ENCODE peak calls at places on chromosomes 12 and 14, in four cellular contexts. C is stimulated activated effector memory CD8-positive, alpha-beta T cell treated with anti-CD3 and anti-CD28 coated beads, Interleukin-12 subunit alpha, Interleukin-12 subunit beta, amount 100 ng/mL, for 72 hours; V is NCI-H460; M is prostate gland. X is an unnamed sample.

GRCh38 chr12:113418213-113418879 is 3.8 kb upstream of the SDSL start:
- DNase-seq in C (no peak), V (no peak), M (no peak), X (peak; percentile 66)

GRCh38 chr12:128980623-128981022 is 127.3 kb downstream of the GLT1D1 start:
- DNase-seq in C (no peak), M (no peak), V (no peak), X (no peak)

GRCh38 chr12:93229494-93230310 is 148.0 kb upstream of the NUDT4 start:
- DNase-seq in V (peak; percentile 94), M (no peak), C (no peak), X (no peak)

GRCh38 chr12:46825526-46826414 is at the start of gene SLC38A4:
- DNase-seq in M (no peak), C (no peak), V (peak; percentile 27), X (peak; percentile 44)

GRCh38 chr14:29217813-29218450 is 451.3 kb downstream of the FOXG1 start:
- DNase-seq in V (no peak), M (no peak), C (no peak), X (no peak)

GRCh38 chr14:96376093-96376492 is 12.8 kb downstream of the GSKIP start:
- DNase-seq in C (no peak), M (no peak), V (no peak), X (no peak)

GRCh38 chr14:32331227-32331597 is 2.1 kb downstream of the AKAP6 start:
- DNase-seq in C (no peak), M (no peak), V (no peak), X (no peak)

GRCh38 chr12:57008113-57008687 is 1.9 kb upstream of the ZBTB39 start:
- DNase-seq in M (no peak), C (no peak), V (peak; percentile 50), X (no peak)

GRCh38 chr12:16258963-16259362 is 18.5 kb downstream of the SLC15A5 start:
- DNase-seq in M (no peak), C (no peak), V (no peak), X (no peak)

GRCh38 chr12:55607821-55608602 is 28.7 kb upstream of the OR10P1 start:
- DNase-seq in V (no peak), M (no peak), C (no peak), X (no peak)

GRCh38 chr14:60815371-60815770 is 80.8 kb downstream of the MNAT1 start:
- DNase-seq in C (no peak), V (no peak), M (no peak), X (no peak)

X was measured in body of pancreas.